ENCODE peak calls at places on chromosomes 13 and 19, in five cellular contexts. X, J, L, P and Y are unnamed samples.
A peak's percentile ranks its signal among the peaks of the same experiment; 100 is the strongest.

GRCh38 chr19:41219924-41220567 is 1.0 kb downstream of the AXL start:
- DNase-seq in P (peak; percentile 63), L (peak; percentile 84), X (peak; percentile 17), J (no peak), Y (no peak)

GRCh38 chr13:110746443-110746842 is 32.9 kb downstream of the ING1 start:
- DNase-seq in X (no peak), P (no peak), J (no peak), L (no peak), Y (no peak)

GRCh38 chr19:33947565-33947964 is 150.9 kb downstream of the KCTD15 start:
- DNase-seq in L (no peak), J (no peak), P (no peak), X (peak; percentile 36), Y (no peak)

GRCh38 chr13:113739527-113740285 is 19.3 kb upstream of the TMEM255B start:
- DNase-seq in P (no peak), X (no peak), J (no peak), L (no peak), Y (peak; percentile 53)

GRCh38 chr13:101757446-101758039 is 305.1 kb downstream of the ITGBL1 start:
- DNase-seq in J (peak; percentile 48), L (no peak), X (peak; percentile 55), P (no peak), Y (no peak)

GRCh38 chr13:108212901-108213300 is 2.4 kb downstream of the LIG4 start:
- DNase-seq in P (no peak), X (no peak), L (no peak), J (no peak), Y (no peak)

GRCh38 chr13:104810242-104810641 is 1725.2 kb downstream of the EFNB2 start:
- DNase-seq in X (no peak), J (no peak), P (no peak), L (no peak), Y (no peak)

GRCh38 chr13:36815069-36815468 is 4.0 kb upstream of the RFXAP start:
- DNase-seq in P (no peak), J (peak; percentile 24), L (no peak), X (peak; percentile 51), Y (no peak)

GRCh38 chr19:34260771-34261173 is 6.4 kb downstream of the GARRE1 start:
- DNase-seq in P (no peak), L (no peak), J (no peak), X (peak; percentile 40), Y (no peak)

GRCh38 chr19:23823952-23824389 is 65.3 kb upstream of the ZNF681 start:
- DNase-seq in J (peak; percentile 27), P (no peak), X (peak; percentile 79), L (no peak), Y (no peak)

GRCh38 chr13:110541526-110541920 is 20.0 kb downstream of the RAB20 start:
- DNase-seq in P (no peak), X (no peak), J (peak; percentile 25), L (no peak), Y (no peak)

GRCh38 chr19:51271015-51271600 is 20.2 kb downstream of the SIGLECL1 start:
- DNase-seq in X (peak; percentile 63), P (peak; percentile 73), J (peak; percentile 47), L (no peak), Y (no peak)

GRCh38 chr19:3363841-3364500 is 2.4 kb upstream of the NFIC start:
- DNase-seq in X (no peak), J (no peak), L (no peak), P (no peak), Y (no peak)

GRCh38 chr19:7953060-7953459 is 9.6 kb upstream of the TIMM44 start:
- DNase-seq in J (no peak), P (no peak), L (no peak), X (no peak), Y (no peak)

GRCh38 chr19:12733369-12733896 is 1.1 kb downstream of the TRIR start:
- DNase-seq in J (peak; percentile 76), X (peak; percentile 54), P (no peak), L (no peak), Y (no peak)

GRCh38 chr19:45568732-45569131 is 15.9 kb downstream of the OPA3 start:
- DNase-seq in P (no peak), J (no peak), L (no peak), X (no peak), Y (no peak)

GRCh38 chr19:41701401-41702075 is 6.9 kb upstream of the CEACAM5 start:
- DNase-seq in L (peak; percentile 55), P (no peak), X (peak; percentile 87), J (no peak), Y (peak; percentile 51)

GRCh38 chr19:40417714-40417996 is 4.5 kb upstream of the PRX start:
- DNase-seq in L (no peak), P (no peak), J (no peak), X (no peak), Y (no peak)

GRCh38 chr13:59906413-59907027 is 257.2 kb downstream of the DIAPH3 start:
- DNase-seq in P (no peak), X (peak; percentile 46), L (no peak), J (peak; percentile 27), Y (no peak)

GRCh38 chr13:73215807-73216206 is 157.0 kb downstream of the KLF5 start:
- DNase-seq in L (no peak), X (no peak), J (no peak), P (no peak), Y (no peak)

GRCh38 chr13:112042496-112042895 is 24.5 kb upstream of the SOX1 start:
- DNase-seq in L (no peak), P (no peak), X (peak; percentile 15), J (no peak), Y (no peak)

GRCh38 chr19:41893899-41894298 is 10.9 kb downstream of the ARHGEF1 start:
- DNase-seq in X (peak; percentile 63), J (no peak), L (no peak), P (no peak), Y (no peak)

GRCh38 chr13:30016398-30016797 is 166.0 kb upstream of the UBL3 start:
- DNase-seq in L (no peak), J (no peak), P (no peak), X (no peak), Y (no peak)

GRCh38 chr13:72536668-72537399 is 190.6 kb downstream of the MZT1 start:
- DNase-seq in P (no peak), J (no peak), X (peak; percentile 16), L (no peak), Y (no peak)

GRCh38 chr19:54206831-54207177 is 6.1 kb downstream of the RPS9 start:
- DNase-seq in P (no peak), J (no peak), L (no peak), X (no peak), Y (no peak)

GRCh38 chr19:50705422-50706019 is 14.1 kb downstream of the SHANK1 start:
- DNase-seq in X (peak; percentile 88), L (no peak), P (no peak), J (peak; percentile 87), Y (no peak)

GRCh38 chr19:32928806-32929205 is 43.0 kb downstream of the CEP89 start:
- DNase-seq in J (no peak), X (no peak), P (no peak), L (no peak), Y (no peak)

GRCh38 chr19:55600336-55601028 is 394 bp downstream of the ZNF524 start:
- DNase-seq in J (peak; percentile 89), P (no peak), L (no peak), X (peak; percentile 94), Y (peak; percentile 94)

GRCh38 chr19:16888629-16889371 is at the start of gene F2RL3:
- DNase-seq in X (peak; percentile 39), J (peak; percentile 71), L (peak; percentile 76), P (peak; percentile 85), Y (peak; percentile 86)

GRCh38 chr19:30556230-30556711 is 184.1 kb downstream of the ZNF536 start:
- DNase-seq in J (no peak), L (no peak), X (peak; percentile 55), P (no peak), Y (no peak)

GRCh38 chr19:56842421-56842820 is 1.9 kb upstream of the PEG3 start:
- DNase-seq in X (no peak), L (no peak), P (no peak), J (no peak), Y (no peak)

GRCh38 chr19:56839665-56840451 is 668 bp downstream of the PEG3 start:
- DNase-seq in L (peak; percentile 95), J (peak; percentile 72), X (no peak), P (peak; percentile 85), Y (peak; percentile 85)

GRCh38 chr19:56840452-56841193 is at the start of the genes PEG3 and ZIM2:
- DNase-seq in J (peak; percentile 76), L (peak; percentile 86), X (no peak), P (peak; percentile 84), Y (no peak)

GRCh38 chr19:56838930-56839664 is 1.4 kb downstream of the PEG3 start:
- DNase-seq in J (peak; percentile 69), X (no peak), L (peak; percentile 97), P (peak; percentile 92), Y (peak; percentile 84)

GRCh38 chr19:56841194-56841546 is 644 bp upstream of the PEG3 start:
- DNase-seq in L (no peak), P (no peak), X (no peak), J (no peak), Y (no peak)
- H3K4me3 ChIP-seq in L (no peak overlapping the region), P (no peak overlapping the region), X (no peak overlapping the region), J (peak overlapping the region; percentile 46), Y (no peak overlapping the region)

GRCh38 chr13:61294467-61295186 is 121.0 kb downstream of the PCDH20 start:
- DNase-seq in P (no peak), J (no peak), X (no peak), L (no peak), Y (no peak)
- H3K27ac ChIP-seq in P (no peak overlapping the region), J (no peak overlapping the region), X (no peak overlapping the region), L (no peak overlapping the region), Y (no peak overlapping the region)

GRCh38 chr19:46728693-46729339 is 11.9 kb upstream of the PRKD2 start:
- DNase-seq in P (peak; percentile 94), J (peak; percentile 95), L (no peak), X (peak; percentile 85), Y (peak; percentile 97)
- TF ChIP-seq POLR2AphosphoS5 in P (no peak), J (no peak), L (no peak), X (no peak), Y (peak; percentile 80)

GRCh38 chr19:49014870-49015255 is 2.0 kb downstream of the LHB start:
- DNase-seq in X (no peak), L (no peak), P (peak; percentile 63), J (no peak), Y (no peak)

GRCh38 chr19:49017666-49018351 is 918 bp upstream of the LHB start:
- DNase-seq in J (peak; percentile 89), P (peak; percentile 92), X (peak; percentile 83), L (no peak), Y (peak; percentile 90)

GRCh38 chr19:49016067-49016839 is 638 bp downstream of the LHB start:
- DNase-seq in J (no peak), L (no peak), P (peak; percentile 83), X (no peak), Y (no peak)

GRCh38 chr19:49019242-49019932 is 2.5 kb upstream of the LHB start:
- DNase-seq in L (peak; percentile 86), P (peak; percentile 92), X (peak; percentile 93), J (peak; percentile 91), Y (peak; percentile 88)

DNA sequence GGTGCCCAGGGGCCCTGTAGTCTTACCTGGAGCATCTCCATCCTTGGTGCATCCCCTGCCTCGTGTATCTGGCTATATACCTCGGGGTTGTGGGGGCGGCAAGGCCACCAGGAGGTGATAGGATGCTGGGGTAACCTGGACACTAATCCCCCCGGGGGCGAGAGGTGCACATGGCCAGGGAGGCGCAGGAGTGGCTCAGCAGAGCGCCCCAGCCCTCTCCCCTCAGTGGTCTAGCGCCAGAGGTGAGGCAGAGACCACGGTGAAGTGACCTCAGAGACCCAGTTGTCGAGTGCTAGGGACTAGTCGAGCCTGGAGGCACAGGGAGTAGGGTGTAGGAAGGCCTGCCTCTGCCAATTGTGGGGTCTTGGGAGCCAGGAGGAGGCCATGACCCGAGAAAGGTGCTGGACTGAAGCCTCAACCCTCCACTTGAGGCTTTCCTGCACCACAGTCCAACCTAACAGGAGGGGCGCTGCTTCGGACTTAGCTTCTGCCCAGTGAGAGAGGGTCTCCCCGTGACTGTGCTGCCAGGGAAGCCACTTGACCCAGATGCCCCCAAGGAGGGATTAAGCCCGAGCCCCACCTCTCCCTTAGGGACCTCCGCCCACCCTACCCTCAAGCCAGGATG is at the start of gene LHB:
- DNase-seq in L (no peak), X (peak; percentile 63), P (peak; percentile 46), J (peak; percentile 42), Y (no peak)
- H3K4me3 ChIP-seq in L (peak within 1 kb of the TSS; percentile 54), X (peak within 1 kb of the TSS; percentile 64), P (no peak within 1 kb of the TSS), J (peak within 1 kb of the TSS; percentile 46), Y (peak within 1 kb of the TSS; percentile 48)